ENCODE peak calls at places on chromosomes 2 and 18, in ten cellular contexts. U, C, J, L, A, Z, X, N, D and K are unnamed samples.

GRCh38 chr2:174914894-174915760 is 90.1 kb downstream of the CHN1 start:
- DNase-seq in A (no peak), L (no peak), N (no peak), D (no peak), X (no peak), U (no peak), J (no peak), Z (no peak), C (no peak), K (no peak)

GRCh38 chr2:25103287-25103871 is 61.5 kb downstream of the EFR3B start:
- DNase-seq in C (no peak), X (peak), U (no peak), A (no peak), Z (no peak), J (no peak), N (no peak), D (no peak), L (peak), K (peak)

GRCh38 chr2:144330951-144331651 is 188.8 kb downstream of the ZEB2 start:
- DNase-seq in Z (no peak), N (peak), L (no peak), C (no peak), D (no peak), J (no peak), X (no peak), U (no peak), A (no peak), K (no peak)

GRCh38 chr2:39719317-39719716 is 53.6 kb downstream of the TMEM178A start:
- DNase-seq in C (no peak), L (no peak), Z (no peak), D (no peak), U (no peak), J (no peak), A (no peak), X (no peak), N (no peak), K (no peak)

GRCh38 chr18:48728204-48728833 is 189.5 kb downstream of the CTIF start:
- DNase-seq in X (peak), D (peak), L (peak), Z (no peak), J (no peak), N (no peak), U (no peak), C (no peak), A (no peak), K (peak)

GRCh38 chr18:33577688-33578370 is at the start of gene ASXL3:
- DNase-seq in N (no peak), Z (no peak), J (no peak), A (no peak), U (no peak), D (no peak), C (no peak), L (no peak), X (no peak), K (no peak)

GRCh38 chr2:190235101-190235500 is 84.5 kb downstream of the HIBCH start:
- DNase-seq in N (no peak), C (no peak), D (no peak), U (no peak), X (no peak), A (no peak), J (no peak), L (no peak), Z (no peak), K (no peak)

GRCh38 chr2:108377815-108378630 is at the start of gene SULT1C4:
- DNase-seq in A (no peak), Z (no peak), N (no peak), J (no peak), D (no peak), L (no peak), X (no peak), C (no peak), U (peak), K (no peak)

GRCh38 chr2:224369028-224369632 is 32.8 kb downstream of the FAM124B start:
- DNase-seq in X (peak), U (peak), L (no peak), Z (no peak), A (no peak), C (no peak), D (peak), J (no peak), N (peak), K (no peak)

GRCh38 chr2:196123679-196124373 is 47.6 kb downstream of the STK17B start:
- DNase-seq in L (no peak), U (peak), Z (no peak), D (no peak), X (no peak), N (no peak), C (no peak), J (no peak), A (no peak), K (no peak)

GRCh38 chr2:190744041-190744440 is 95.2 kb downstream of the NAB1 start:
- DNase-seq in C (no peak), Z (no peak), L (no peak), U (no peak), J (no peak), D (no peak), A (no peak), N (no peak), X (no peak), K (no peak)